ENCODE peak calls at places on chromosomes 3 and 15, in five cellular contexts. One of them, this sample, is unnamed. For H3K9me3, the result is how much of the 10 kb centered on the place peaks cover.

GRCh38 chr3:108342829-108343478 is 46.6 kb downstream of the HHLA2 start:
- DNase-seq in GM12878: peak
- DNase-seq in HCT116: no peak
- DNase-seq in K562: peak
- DNase-seq in HepG2: no peak
- DNase-seq in this sample: no peak

GRCh38 chr3:115692887-115693524 is 69.7 kb downstream of the GAP43 start:
- DNase-seq in HCT116: peak
- DNase-seq in GM12878: peak
- DNase-seq in K562: peak
- DNase-seq in HepG2: peak
- DNase-seq in this sample: peak

GRCh38 chr3:175695251-175695650 is 836.1 kb downstream of the NAALADL2 start:
- DNase-seq in HepG2: no peak
- DNase-seq in HCT116: no peak
- DNase-seq in K562: no peak
- DNase-seq in GM12878: no peak
- DNase-seq in this sample: no peak

GRCh38 chr3:194136519-194137313 is 768 bp downstream of the HES1 start:
- DNase-seq in HCT116: no peak
- DNase-seq in HepG2: peak
- DNase-seq in GM12878: no peak
- DNase-seq in K562: no peak
- DNase-seq in this sample: no peak

GRCh38 chr15:76107169-76107568 is 47.4 kb downstream of the TMEM266 start:
- DNase-seq in GM12878: no peak
- DNase-seq in K562: no peak
- DNase-seq in HepG2: no peak
- DNase-seq in HCT116: no peak
- DNase-seq in this sample: no peak

GRCh38 chr15:74411686-74412085 is 22.1 kb downstream of the SEMA7A start:
- DNase-seq in HepG2: no peak
- DNase-seq in K562: no peak
- DNase-seq in GM12878: no peak
- DNase-seq in HCT116: no peak
- DNase-seq in this sample: no peak

GRCh38 chr3:183428140-183429023 is at the start of gene MCF2L2:
- DNase-seq in K562: peak
- DNase-seq in HCT116: peak
- DNase-seq in HepG2: no peak
- DNase-seq in GM12878: no peak
- DNase-seq in this sample: no peak

GRCh38 chr15:63593705-63594671 is 3.2 kb upstream of the FBXL22 start:
- DNase-seq in HepG2: no peak
- DNase-seq in GM12878: no peak
- DNase-seq in HCT116: no peak
- DNase-seq in K562: no peak
- DNase-seq in this sample: no peak

GRCh38 chr15:89371145-89372044 is 36.8 kb upstream of the POLG start:
- DNase-seq in HepG2: no peak
- DNase-seq in K562: no peak
- DNase-seq in HCT116: no peak
- DNase-seq in GM12878: no peak
- DNase-seq in this sample: no peak

GRCh38 chr3:192906940-192907339 is 10.7 kb downstream of the MB21D2 start:
- DNase-seq in HCT116: no peak
- DNase-seq in GM12878: no peak
- DNase-seq in K562: no peak
- DNase-seq in HepG2: no peak
- DNase-seq in this sample: no peak

GRCh38 chr15:78216276-78217229 is 17.8 kb downstream of the ACSBG1 start:
- DNase-seq in GM12878: no peak
- DNase-seq in K562: no peak
- DNase-seq in HCT116: no peak
- DNase-seq in HepG2: no peak
- DNase-seq in this sample: no peak

GRCh38 chr3:3799173-3800075 is at the start of gene LRRN1:
- DNase-seq in HCT116: no peak
- DNase-seq in K562: no peak
- DNase-seq in HepG2: no peak
- DNase-seq in GM12878: no peak
- DNase-seq in this sample: no peak

GRCh38 chr3:17456036-17456435 is 286.4 kb downstream of the TBC1D5 start:
- DNase-seq in GM12878: no peak
- DNase-seq in K562: no peak
- DNase-seq in HCT116: no peak
- DNase-seq in HepG2: no peak
- DNase-seq in this sample: no peak

GRCh38 chr3:183579967-183580720 is 24.6 kb upstream of the KLHL6 start:
- DNase-seq in GM12878: no peak
- DNase-seq in HCT116: no peak
- DNase-seq in HepG2: no peak
- DNase-seq in K562: no peak
- DNase-seq in this sample: no peak

GRCh38 chr3:56260262-56260661 is 208.0 kb downstream of the ERC2 start:
- DNase-seq in GM12878: no peak
- DNase-seq in HepG2: no peak
- DNase-seq in K562: no peak
- DNase-seq in HCT116: no peak
- DNase-seq in this sample: no peak

GRCh38 chr15:37856109-37856508 is 78.3 kb upstream of the TMCO5A start:
- DNase-seq in HepG2: no peak
- DNase-seq in GM12878: no peak
- DNase-seq in K562: no peak
- DNase-seq in HCT116: no peak
- DNase-seq in this sample: no peak

GRCh38 chr3:56801151-56801596 is 575 bp downstream of the ARHGEF3 start:
- DNase-seq in K562: no peak
- DNase-seq in HCT116: no peak
- DNase-seq in GM12878: no peak
- DNase-seq in HepG2: no peak
- DNase-seq in this sample: no peak

GRCh38 chr3:129690406-129690805 is 83.9 kb upstream of the PLXND1 start:
- DNase-seq in HCT116: peak
- DNase-seq in K562: peak
- DNase-seq in HepG2: peak
- DNase-seq in GM12878: peak
- DNase-seq in this sample: peak

GRCh38 chr3:20340324-20340928 is 154.4 kb upstream of the SGO1 start:
- DNase-seq in K562: peak
- DNase-seq in HepG2: peak
- DNase-seq in HCT116: peak
- DNase-seq in GM12878: peak
- DNase-seq in this sample: peak

GRCh38 chr3:190596341-190597285 is 82.7 kb downstream of the IL1RAP start:
- DNase-seq in HCT116: no peak
- DNase-seq in GM12878: no peak
- DNase-seq in K562: no peak
- DNase-seq in HepG2: no peak
- DNase-seq in this sample: no peak

GRCh38 chr3:131526801-131527347 is 24.1 kb upstream of the MRPL3 start:
- DNase-seq in K562: peak
- DNase-seq in HCT116: no peak
- DNase-seq in HepG2: peak
- DNase-seq in GM12878: no peak
- DNase-seq in this sample: no peak

GRCh38 chr15:82298520-82298919 is 35.9 kb downstream of the SAXO2 start:
- DNase-seq in HCT116: no peak
- DNase-seq in HepG2: no peak
- DNase-seq in K562: no peak
- DNase-seq in GM12878: no peak
- DNase-seq in this sample: no peak

GRCh38 chr15:34719883-34720148 is 35.0 kb downstream of the GJD2 start:
- DNase-seq in HepG2: no peak
- DNase-seq in K562: no peak
- DNase-seq in HCT116: no peak
- DNase-seq in GM12878: no peak
- DNase-seq in this sample: no peak

GRCh38 chr3:189277711-189278110 is 105.9 kb downstream of the TPRG1 start:
- DNase-seq in GM12878: no peak
- DNase-seq in HCT116: no peak
- DNase-seq in K562: no peak
- DNase-seq in HepG2: no peak
- DNase-seq in this sample: no peak

GRCh38 chr3:183980408-183980807 is 37.3 kb downstream of the ABCC5 start:
- DNase-seq in HepG2: no peak
- DNase-seq in K562: no peak
- DNase-seq in GM12878: no peak
- DNase-seq in HCT116: no peak
- DNase-seq in this sample: no peak

GRCh38 chr3:13858768-13859520 is 20.9 kb downstream of the WNT7A start:
- DNase-seq in HepG2: no peak
- DNase-seq in GM12878: no peak
- DNase-seq in K562: no peak
- DNase-seq in HCT116: no peak
- DNase-seq in this sample: no peak

GRCh38 chr3:52986049-52986448 is 59.8 kb downstream of the SFMBT1 start:
- DNase-seq in GM12878: no peak
- DNase-seq in K562: no peak
- DNase-seq in HepG2: no peak
- DNase-seq in HCT116: no peak
- DNase-seq in this sample: no peak

GRCh38 chr3:71056327-71056726 is 527.2 kb downstream of the FOXP1 start:
- DNase-seq in GM12878: no peak
- DNase-seq in HepG2: no peak
- DNase-seq in HCT116: no peak
- DNase-seq in K562: no peak
- DNase-seq in this sample: no peak

GRCh38 chr3:85433334-85433733 is 474.5 kb downstream of the CADM2 start:
- DNase-seq in HepG2: no peak
- DNase-seq in K562: no peak
- DNase-seq in GM12878: no peak
- DNase-seq in HCT116: no peak
- DNase-seq in this sample: no peak

GRCh38 chr3:158160958-158161357 is 51.1 kb downstream of the RSRC1 start:
- DNase-seq in HCT116: peak
- DNase-seq in HepG2: no peak
- DNase-seq in K562: no peak
- DNase-seq in GM12878: no peak
- DNase-seq in this sample: peak

GRCh38 chr15:51311510-51311909 is 26.9 kb downstream of the CYP19A1 start:
- DNase-seq in HCT116: no peak
- DNase-seq in GM12878: no peak
- DNase-seq in HepG2: peak
- DNase-seq in K562: no peak
- DNase-seq in this sample: no peak

GRCh38 chr15:74994685-74995084 is 678 bp upstream of the SCAMP5 start:
- DNase-seq in K562: no peak
- DNase-seq in GM12878: no peak
- DNase-seq in HepG2: no peak
- DNase-seq in HCT116: no peak
- DNase-seq in this sample: no peak

GRCh38 chr3:31185004-31185357 is 290.5 kb upstream of the GADL1 start:
- DNase-seq in GM12878: no peak
- DNase-seq in K562: no peak
- DNase-seq in HepG2: no peak
- DNase-seq in HCT116: no peak
- DNase-seq in this sample: no peak

DNA sequence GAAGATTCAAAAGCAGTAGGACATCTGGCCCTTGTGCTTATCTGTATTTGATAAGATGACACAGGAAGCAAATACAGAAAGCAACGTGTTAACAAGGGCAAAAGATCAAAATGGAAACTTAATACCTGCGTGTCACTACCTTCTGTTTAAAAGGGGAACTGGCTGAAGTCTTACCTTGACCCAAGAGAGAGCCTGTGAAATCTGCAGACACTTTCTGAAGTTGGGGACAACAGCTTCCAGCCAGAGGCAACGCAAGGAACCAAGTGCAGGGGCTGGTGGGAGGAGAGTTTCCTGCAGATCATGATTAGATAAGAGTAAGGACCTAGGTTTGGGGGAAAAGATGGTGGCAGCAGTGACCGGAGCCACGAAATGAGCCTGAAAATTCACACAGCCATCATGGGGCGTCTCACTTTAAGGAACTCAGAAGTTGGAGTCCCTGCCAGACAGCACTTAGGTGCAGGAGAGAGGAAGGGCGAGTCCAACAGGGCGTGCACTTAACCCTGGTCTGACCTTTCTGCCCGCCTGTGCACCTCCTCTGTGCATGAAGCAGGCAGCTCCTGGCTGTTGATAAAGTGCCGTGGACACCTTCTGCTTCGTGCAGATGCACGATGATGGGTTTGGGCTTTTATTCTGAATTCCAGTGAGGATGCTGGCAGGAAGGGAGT is 153.5 kb upstream of the BHLHE40 start:
- DNase-seq in HCT116: no peak
- DNase-seq in GM12878: no peak
- DNase-seq in K562: peak
- DNase-seq in HepG2: peak
- DNase-seq in this sample: no peak
- TF ChIP-seq SIN3A in HCT116: no peak
- TF ChIP-seq SIN3A in GM12878: no peak
- TF ChIP-seq SIN3A in K562: no peak
- TF ChIP-seq SIN3A in HepG2: no peak
- TF ChIP-seq SIN3A in this sample: no peak

GRCh38 chr3:151112731-151113130 is 27.3 kb downstream of the MED12L start:
- DNase-seq in K562: no peak
- DNase-seq in HepG2: no peak
- DNase-seq in HCT116: no peak
- DNase-seq in GM12878: no peak
- DNase-seq in this sample: no peak
- TF ChIP-seq POLR2AphosphoS5 in K562: no peak
- TF ChIP-seq POLR2AphosphoS5 in HepG2: no peak
- TF ChIP-seq POLR2AphosphoS5 in HCT116: no peak
- TF ChIP-seq POLR2AphosphoS5 in GM12878: no peak
- TF ChIP-seq POLR2AphosphoS5 in this sample: no peak

DNA sequence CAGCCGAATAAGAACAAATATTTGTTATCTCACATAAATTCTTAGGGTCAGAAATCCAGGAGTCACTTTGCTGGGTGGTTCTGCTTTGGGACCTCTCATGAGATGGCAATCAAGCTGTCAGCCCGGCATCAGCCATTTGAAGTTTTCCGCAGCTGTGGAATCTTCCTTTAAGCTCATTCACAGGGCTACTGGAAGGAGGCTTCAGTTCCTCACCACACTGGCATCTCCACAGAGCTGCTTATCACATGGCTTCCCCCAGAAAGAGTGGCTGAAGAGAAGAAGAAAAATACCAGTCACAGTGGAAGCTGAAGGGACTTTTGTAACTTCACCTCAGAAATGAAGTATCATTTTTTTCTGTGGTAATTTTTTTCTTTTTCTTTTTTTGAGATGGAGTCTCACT is 267.7 kb downstream of the CHL1 start:
- DNase-seq in GM12878: no peak
- DNase-seq in HepG2: no peak
- DNase-seq in K562: no peak
- DNase-seq in HCT116: no peak
- DNase-seq in this sample: no peak
- H3K9me3 ChIP-seq in GM12878: under half
- H3K9me3 ChIP-seq in HepG2: under half
- H3K9me3 ChIP-seq in K562: under half
- H3K9me3 ChIP-seq in HCT116: under half
- H3K9me3 ChIP-seq in this sample: under half

GRCh38 chr3:186032321-186032720 is 76.6 kb downstream of the ETV5 start:
- DNase-seq in K562: no peak
- DNase-seq in GM12878: no peak
- DNase-seq in HepG2: no peak
- DNase-seq in HCT116: no peak
- DNase-seq in this sample: no peak
- TF ChIP-seq SIN3A in K562: no peak
- TF ChIP-seq SIN3A in GM12878: no peak
- TF ChIP-seq SIN3A in HepG2: no peak
- TF ChIP-seq SIN3A in HCT116: no peak
- TF ChIP-seq SIN3A in this sample: no peak